ENCODE peak calls at places on chromosomes 3 and 15, in five cellular contexts. T is transverse colon, A is IMR-90, S is esophagus muscularis mucosa, Z is ovary. H is an unnamed sample.

GRCh38 chr15:76566276-76566675 is 229.7 kb downstream of the ISL2 start:
- DNase-seq in A (peak; percentile 82), T (no peak), Z (no peak), S (no peak), H (no peak)

GRCh38 chr15:81015595-81016252 is 15.0 kb downstream of the TLNRD1 start:
- DNase-seq in S (no peak), Z (no peak), T (no peak), A (no peak), H (no peak)

GRCh38 chr15:32856753-32857152 is 138.9 kb downstream of the GREM1 start:
- DNase-seq in S (no peak), T (no peak), A (peak; percentile 81), Z (no peak), H (no peak)

GRCh38 chr3:88059380-88060160 is 515 bp downstream of the ZNF654 start:
- DNase-seq in S (peak; percentile 91), T (peak; percentile 15), Z (peak; percentile 21), A (no peak), H (peak; percentile 65)

GRCh38 chr3:101633186-101633585 is 43.7 kb downstream of the ZBTB11 start:
- DNase-seq in A (no peak), S (peak; percentile 29), Z (no peak), T (no peak), H (no peak)

GRCh38 chr3:89113887-89114840 is 6.7 kb downstream of the EPHA3 start:
- DNase-seq in A (peak; percentile 42), S (no peak), T (peak; percentile 38), Z (peak; percentile 69), H (peak; percentile 42)

GRCh38 chr3:115699741-115700140 is 76.4 kb downstream of the GAP43 start:
- DNase-seq in T (no peak), A (peak; percentile 56), Z (no peak), S (no peak), H (no peak)

GRCh38 chr3:75978686-75979085 is 193.3 kb upstream of the ZNF717 start:
- DNase-seq in S (no peak), T (no peak), Z (no peak), A (peak; percentile 50), H (no peak)

GRCh38 chr3:32876920-32877319 is 59.1 kb downstream of the TRIM71 start:
- DNase-seq in S (no peak), A (no peak), T (no peak), Z (no peak), H (no peak)

GRCh38 chr3:42836545-42837123 is 27.4 kb downstream of the ACKR2 start:
- DNase-seq in S (no peak), A (no peak), T (no peak), Z (no peak), H (peak; percentile 93)

GRCh38 chr3:142964150-142964498 is 650 bp upstream of the PAQR9 start:
- DNase-seq in T (no peak), S (no peak), Z (no peak), A (peak; percentile 4), H (no peak)

GRCh38 chr15:81225161-81225671 is 28.5 kb downstream of the IL16 start:
- DNase-seq in Z (peak; percentile 28), T (peak; percentile 25), A (no peak), S (no peak), H (no peak)

GRCh38 chr3:155748611-155749365 is 3.9 kb upstream of the PLCH1 start:
- DNase-seq in T (no peak), Z (no peak), A (no peak), S (no peak), H (no peak)

GRCh38 chr15:68285243-68285980 is 7.9 kb downstream of the FEM1B start:
- DNase-seq in A (no peak), S (no peak), T (no peak), Z (no peak), H (peak; percentile 36)

GRCh38 chr15:31398677-31399260 is 72.1 kb downstream of the KLF13 start:
- DNase-seq in A (no peak), Z (no peak), T (peak; percentile 66), S (no peak), H (no peak)

GRCh38 chr3:53843195-53844177 is 2.7 kb downstream of the CHDH start:
- DNase-seq in Z (no peak), T (no peak), S (no peak), A (no peak), H (no peak)

GRCh38 chr15:67253103-67253502 is 1.4 kb downstream of the AAGAB start:
- DNase-seq in T (peak; percentile 17), S (no peak), Z (no peak), A (no peak), H (no peak)

GRCh38 chr15:67251318-67251717 is 3.1 kb downstream of the AAGAB start:
- DNase-seq in Z (no peak), T (no peak), S (no peak), A (no peak), H (no peak)

GRCh38 chr15:67256051-67256450 is 1.5 kb downstream of the IQCH start:
- DNase-seq in Z (no peak), A (no peak), S (no peak), T (no peak), H (no peak)

GRCh38 chr15:67253517-67254237 is 784 bp downstream of the AAGAB start:
- DNase-seq in A (peak; percentile 31), S (no peak), Z (peak; percentile 27), T (no peak), H (peak; percentile 77)

DNA sequence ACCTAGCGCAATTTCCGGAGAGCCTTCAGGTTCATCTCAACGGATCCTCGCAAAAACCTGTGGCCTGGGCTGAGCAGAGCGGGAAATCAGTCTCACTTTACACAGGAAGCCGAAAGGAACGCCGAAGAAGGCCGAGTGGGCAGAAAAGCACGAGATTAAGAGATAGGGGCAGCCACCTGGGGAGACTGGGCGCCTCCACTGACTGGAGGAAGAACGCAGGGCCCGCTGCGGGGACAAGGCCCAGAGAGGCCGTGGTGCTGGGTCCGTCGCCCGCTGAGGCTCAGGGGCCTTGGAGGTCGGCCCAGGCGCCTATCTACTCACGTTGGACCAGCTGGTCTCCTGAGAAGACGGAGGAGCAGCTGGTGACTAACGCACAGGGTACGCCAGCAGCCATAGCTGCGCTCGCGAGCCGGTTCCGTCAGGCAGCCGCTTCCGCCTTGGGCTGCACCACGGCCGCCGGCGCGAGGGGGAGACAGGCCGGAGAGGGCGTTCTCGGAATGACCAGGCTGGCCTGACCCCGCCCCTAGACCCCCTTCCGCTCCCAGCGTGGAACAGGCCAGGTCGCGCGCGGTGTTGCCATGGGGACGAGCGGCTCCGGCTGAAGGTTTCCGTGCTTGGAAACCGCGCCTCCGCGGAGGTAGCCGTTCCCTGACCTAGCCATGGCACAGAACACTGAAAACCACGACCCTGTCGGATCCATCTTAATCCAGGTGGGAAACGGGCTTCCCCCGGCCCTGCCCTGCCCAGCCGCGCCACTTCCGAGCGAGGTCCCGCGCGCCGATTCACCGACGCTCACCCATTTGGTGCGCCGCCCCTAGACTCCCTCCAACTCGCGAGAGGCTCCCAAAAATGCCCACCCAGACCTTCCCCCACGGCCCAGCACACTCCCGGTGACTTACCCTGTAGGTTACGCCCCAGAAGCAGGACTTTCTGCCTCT is at the start of the genes AAGAB and IQCH:
- DNase-seq in Z (peak; percentile 98), S (peak; percentile 99), A (peak; percentile 98), T (peak; percentile 99), H (peak; percentile 99)
- TF ChIP-seq POLR2A in Z (peak; percentile 44), S (peak; percentile 64), A (peak; percentile 93), T (peak; percentile 88), H (peak; percentile 92)

DNA sequence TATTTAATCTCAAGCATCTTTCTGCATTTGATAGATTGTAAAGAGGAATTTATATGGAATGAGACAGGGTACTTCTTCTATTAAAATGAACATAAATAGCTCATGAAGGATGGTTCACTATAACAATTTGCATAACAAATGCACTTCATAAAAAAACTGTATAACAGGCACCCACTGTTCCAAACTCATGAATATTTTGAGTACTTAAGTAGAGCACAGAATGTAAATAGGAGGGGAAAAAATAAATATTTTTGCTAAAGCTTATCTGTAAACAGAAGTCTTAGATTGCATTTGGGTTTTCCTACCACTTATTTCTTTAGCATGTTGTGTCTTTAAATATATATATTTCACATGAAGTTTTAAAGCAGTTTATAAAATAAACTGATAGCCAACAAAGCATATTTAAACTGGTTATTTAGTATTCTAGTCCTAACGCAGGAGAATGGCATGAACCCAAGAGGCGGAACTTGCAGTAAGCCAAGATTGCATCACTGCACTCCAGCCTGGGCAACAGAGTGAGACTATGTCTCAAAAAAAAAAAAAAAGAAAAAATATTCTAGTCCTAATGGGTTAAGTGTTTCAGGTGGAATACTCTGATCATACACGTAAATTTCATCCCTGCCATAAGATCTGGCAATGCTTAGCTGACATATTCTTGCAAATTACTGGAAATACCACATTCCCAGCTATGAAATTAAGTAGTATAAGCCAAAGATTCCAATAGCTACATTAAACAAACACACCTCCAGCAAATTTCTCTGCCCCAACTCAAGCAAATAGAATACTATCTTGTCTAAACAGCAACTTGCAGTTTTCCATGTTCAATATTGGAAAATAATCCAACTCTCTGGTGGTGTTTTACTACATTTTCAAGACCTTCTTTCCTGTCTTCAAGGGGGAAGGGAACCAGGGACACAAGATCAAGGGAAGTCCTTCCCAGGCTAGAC is 269.0 kb downstream of the TBL1XR1 start:
- DNase-seq in S (no peak), Z (no peak), T (no peak), A (no peak), H (no peak)
- TF ChIP-seq POLR2A in S (no peak), Z (no peak), T (no peak), A (no peak), H (no peak)

GRCh38 chr3:184135149-184135910 is at the start of gene EIF2B5:
- DNase-seq in S (peak; percentile 97), A (peak; percentile 91), T (peak; percentile 94), Z (peak; percentile 86), H (peak; percentile 92)
- TF ChIP-seq POLR2A in S (peak; percentile 30), A (peak; percentile 71), T (peak; percentile 77), Z (peak; percentile 52), H (peak; percentile 91)

DNA sequence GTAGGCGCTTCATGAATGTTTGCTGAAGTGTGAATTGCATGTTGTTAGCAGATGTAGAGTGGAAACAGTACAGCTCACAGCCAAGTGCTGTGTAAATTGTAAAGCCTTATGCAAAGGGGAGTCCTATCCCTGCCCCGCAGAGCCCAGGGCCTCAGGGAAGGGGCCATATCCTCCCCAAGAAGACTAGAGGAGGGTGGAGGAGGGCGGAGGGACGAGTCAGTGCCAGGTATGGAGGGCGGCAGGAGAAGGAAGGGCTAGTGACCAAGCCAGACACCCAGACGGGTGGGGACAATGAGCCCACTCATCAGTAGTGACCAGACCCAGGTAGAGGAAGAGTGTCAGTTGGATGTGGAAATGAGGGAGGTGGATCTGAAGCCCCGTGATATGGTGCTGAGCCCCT is 45.2 kb downstream of the ZNF710 start:
- DNase-seq in S (no peak), A (no peak), T (no peak), Z (no peak), H (no peak)
- TF ChIP-seq POLR2A in S (no peak), A (no peak), T (no peak), Z (no peak), H (no peak)

H was measured in erythroblast.